ENCODE peak calls at places on chromosomes 5 and 9, in five cellular contexts. I, E, K, G and C are unnamed samples.

GRCh38 chr5:173825215-173825865 is 62.8 kb upstream of the CPEB4 start:
- DNase-seq in E (no peak), K (no peak), I (no peak), G (no peak), C (no peak)

GRCh38 chr9:129002989-129003388 is 25.1 kb downstream of the SH3GLB2 start:
- DNase-seq in G (no peak), I (no peak), E (no peak), K (no peak), C (no peak)

GRCh38 chr5:171421331-171422262 is 2.1 kb downstream of the FGF18 start:
- DNase-seq in I (peak; percentile 31), E (no peak), G (no peak), K (no peak), C (no peak)

GRCh38 chr5:65262094-65262493 is 219.6 kb downstream of the ADAMTS6 start:
- DNase-seq in G (no peak), I (no peak), E (peak; percentile 1), K (no peak), C (no peak)

GRCh38 chr9:78325343-78325742 is 28.4 kb downstream of the PSAT1 start:
- DNase-seq in K (no peak), E (no peak), I (no peak), G (no peak), C (no peak)

GRCh38 chr5:55601209-55601618 is 66.5 kb upstream of the PLPP1 start:
- DNase-seq in K (no peak), E (no peak), G (no peak), I (no peak), C (no peak)

GRCh38 chr9:135122316-135122715 is 34.8 kb downstream of the OLFM1 start:
- DNase-seq in K (no peak), G (no peak), I (no peak), E (no peak), C (no peak)

GRCh38 chr5:98004463-98004862 is 769.0 kb upstream of the RGMB start:
- DNase-seq in I (no peak), E (no peak), K (no peak), G (no peak), C (no peak)

GRCh38 chr5:170353946-170354345 is 35.2 kb downstream of the KCNMB1 start:
- DNase-seq in I (no peak), K (no peak), G (no peak), E (no peak), C (no peak)

GRCh38 chr9:126704157-126704941 is 90.6 kb downstream of the LMX1B start:
- DNase-seq in G (peak; percentile 54), I (peak; percentile 43), K (no peak), E (peak; percentile 74), C (peak; percentile 29)

GRCh38 chr9:106878081-106878837 is 15.3 kb downstream of the ZNF462 start:
- DNase-seq in K (no peak), E (no peak), I (peak; percentile 51), G (no peak), C (no peak)

GRCh38 chr5:35857606-35858205 is 1.0 kb downstream of the IL7R start:
- DNase-seq in G (no peak), I (no peak), E (peak; percentile 91), K (no peak), C (no peak)

GRCh38 chr5:14753947-14754346 is 89.4 kb downstream of the OTULIN start:
- DNase-seq in E (no peak), I (no peak), K (no peak), G (no peak), C (no peak)

GRCh38 chr9:137333016-137333726 is 31.1 kb upstream of the NRARP start:
- DNase-seq in E (no peak), G (no peak), K (no peak), I (peak; percentile 26), C (no peak)

GRCh38 chr9:27468450-27469110 is 55.5 kb upstream of the IFNK start:
- DNase-seq in E (no peak), G (no peak), K (no peak), I (no peak), C (no peak)

GRCh38 chr9:36882117-36882465 is 152.0 kb downstream of the PAX5 start:
- DNase-seq in G (no peak), E (no peak), I (no peak), K (no peak), C (no peak)

GRCh38 chr5:96626956-96627355 is 35.2 kb upstream of the CAST start:
- DNase-seq in G (no peak), I (no peak), E (peak; percentile 86), K (no peak), C (no peak)

GRCh38 chr9:88272986-88273385 is 115.3 kb upstream of the SPIN1 start:
- DNase-seq in G (no peak), I (no peak), E (no peak), K (no peak), C (no peak)

GRCh38 chr5:76688836-76689235 is 27.1 kb upstream of the F2R start:
- DNase-seq in E (no peak), G (no peak), K (no peak), I (no peak), C (no peak)

GRCh38 chr5:14487896-14488570 is 93.6 kb upstream of the OTULINL start:
- DNase-seq in K (no peak), E (no peak), G (no peak), I (peak; percentile 68), C (no peak)

GRCh38 chr9:6646028-6646636 is 603 bp upstream of the GLDC start:
- DNase-seq in E (no peak), K (no peak), I (peak; percentile 30), G (no peak), C (no peak)

GRCh38 chr5:36414869-36415282 is 113.2 kb upstream of the RANBP3L start:
- DNase-seq in E (peak; percentile 60), I (no peak), G (no peak), K (no peak), C (peak; percentile 37)

GRCh38 chr9:97559111-97559514 is 57.6 kb downstream of the TMOD1 start:
- DNase-seq in I (no peak), E (peak; percentile 19), G (peak; percentile 34), K (no peak), C (no peak)

GRCh38 chr9:138022121-138022741 is 144.6 kb downstream of the CACNA1B start:
- DNase-seq in E (peak; percentile 15), I (peak; percentile 92), G (no peak), K (peak; percentile 70), C (peak; percentile 40)

GRCh38 chr5:141208478-141208877 is at the start of gene PCDHB12:
- DNase-seq in E (no peak), I (peak; percentile 50), K (no peak), G (no peak), C (no peak)

GRCh38 chr5:119275146-119275872 is 80.5 kb upstream of the TNFAIP8 start:
- DNase-seq in K (no peak), G (no peak), E (peak; percentile 80), I (no peak), C (peak; percentile 21)

GRCh38 chr5:107469064-107469463 is 201.7 kb downstream of the EFNA5 start:
- DNase-seq in I (no peak), E (no peak), K (no peak), G (no peak), C (no peak)
- H3K4me1 ChIP-seq in I (peaks cover 34% of the 10 kb centered on the region), E (peaks cover 62% of the 10 kb centered on the region), K (peaks cover 11% of the 10 kb centered on the region), G (peaks cover 23% of the 10 kb centered on the region), C (peaks cover 22% of the 10 kb centered on the region)

GRCh38 chr5:42597318-42597937 is 159.2 kb upstream of the CCDC152 start:
- DNase-seq in E (no peak), K (no peak), G (no peak), I (no peak), C (no peak)
- H3K4me1 ChIP-seq in E (peaks cover 18% of the 10 kb centered on the region), K (no peaks in the 10 kb centered on the region), G (no peaks in the 10 kb centered on the region), I (no peaks in the 10 kb centered on the region), C (no peaks in the 10 kb centered on the region)

DNA sequence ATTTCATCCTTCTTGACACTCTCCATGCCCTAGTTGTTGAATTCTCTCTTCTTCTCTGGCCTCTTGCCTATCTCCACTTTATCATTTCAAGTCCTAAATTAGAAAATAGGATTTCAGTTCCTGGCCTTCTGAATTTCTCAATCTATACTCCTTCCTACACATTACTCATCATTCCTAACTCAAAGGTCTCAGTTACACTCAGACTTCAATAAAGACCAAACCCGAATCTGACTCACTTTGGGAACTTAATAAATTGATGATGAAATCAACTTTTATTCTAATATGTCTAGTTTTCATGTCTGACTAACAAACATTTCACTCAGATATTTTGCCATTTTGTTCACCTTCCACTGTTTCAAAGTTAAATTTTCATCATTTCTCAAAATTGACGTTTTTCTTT is 113.6 kb upstream of the TSLP start:
- DNase-seq in K (no peak), G (no peak), E (peak; percentile 93), I (no peak), C (no peak)
- H3K4me1 ChIP-seq in K (no peaks in the 10 kb centered on the region), G (no peaks in the 10 kb centered on the region), E (peaks cover 11% of the 10 kb centered on the region), I (no peaks in the 10 kb centered on the region), C (no peaks in the 10 kb centered on the region)

GRCh38 chr5:72452515-72453259 is 54.5 kb downstream of the ZNF366 start:
- DNase-seq in G (no peak), E (peak; percentile 44), K (no peak), I (no peak), C (peak; percentile 7)
- H3K4me1 ChIP-seq in G (no peaks in the 10 kb centered on the region), E (peaks cover 15% of the 10 kb centered on the region), K (no peaks in the 10 kb centered on the region), I (peaks cover 2% of the 10 kb centered on the region), C (peaks cover 13% of the 10 kb centered on the region)

GRCh38 chr5:180345781-180346180 is 7.4 kb downstream of the GFPT2 start:
- DNase-seq in G (no peak), E (no peak), I (no peak), K (no peak), C (no peak)
- H3K4me1 ChIP-seq in G (no peaks in the 10 kb centered on the region), E (no peaks in the 10 kb centered on the region), I (peaks cover 30% of the 10 kb centered on the region), K (peaks cover 39% of the 10 kb centered on the region), C (peaks cover 7% of the 10 kb centered on the region)

GRCh38 chr9:92293075-92293354 is 482 bp downstream of the IARS1 start:
- DNase-seq in I (no peak), E (no peak), K (no peak), G (no peak), C (no peak)
- H3K4me1 ChIP-seq in I (no peaks in the 10 kb centered on the region), E (peaks cover 35% of the 10 kb centered on the region), K (peaks cover 2% of the 10 kb centered on the region), G (peaks cover 17% of the 10 kb centered on the region), C (peaks cover 22% of the 10 kb centered on the region)

GRCh38 chr9:82593436-82593835 is 469.5 kb downstream of the RASEF start:
- DNase-seq in K (no peak), G (no peak), I (no peak), E (no peak), C (no peak)

GRCh38 chr9:82584349-82584846 is 478.5 kb downstream of the RASEF start:
- DNase-seq in G (no peak), E (no peak), I (no peak), K (no peak), C (no peak)

GRCh38 chr9:82586918-82587356 is 476.0 kb downstream of the RASEF start:
- DNase-seq in K (no peak), I (no peak), E (no peak), G (no peak), C (no peak)

GRCh38 chr9:82590845-82591244 is 472.1 kb downstream of the RASEF start:
- DNase-seq in I (no peak), E (no peak), K (no peak), G (no peak), C (no peak)

DNA sequence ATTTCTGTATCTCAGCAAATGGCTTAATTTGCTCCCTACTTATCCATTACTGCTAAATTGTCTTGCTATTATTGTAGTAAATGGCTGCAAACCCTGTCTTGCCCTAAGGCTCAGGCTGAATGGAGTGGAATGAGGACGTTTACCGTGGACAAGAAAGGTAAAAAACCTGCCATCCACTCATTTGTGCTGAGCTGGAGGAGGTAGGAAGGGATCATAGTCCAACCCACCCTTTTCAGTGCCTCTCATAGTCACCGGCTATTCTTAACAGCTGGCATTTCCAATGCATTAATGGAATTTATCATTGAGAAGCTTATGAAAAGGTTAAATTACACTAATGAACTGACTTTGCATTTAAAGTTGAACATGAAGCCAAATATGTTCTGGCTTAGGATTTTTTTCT is 474.1 kb downstream of the RASEF start:
- DNase-seq in I (no peak), G (no peak), K (no peak), E (no peak), C (no peak)
- H3K4me1 ChIP-seq in I (no peaks in the 10 kb centered on the region), G (no peaks in the 10 kb centered on the region), K (no peaks in the 10 kb centered on the region), E (no peaks in the 10 kb centered on the region), C (no peaks in the 10 kb centered on the region)